ENCODE peak calls at places on chromosomes 1 and 21, in four cellular contexts. T is left ventricle myocardium inferior, B is GM10248, K is HS-27A. M is an unnamed sample.

GRCh38 chr1:58515794-58516401 is 30.6 kb downstream of the OMA1 start:
- DNase-seq in T (no peak), K (peak), B (peak), M (peak)

GRCh38 chr1:179187043-179187442 is 42.4 kb downstream of the ABL2 start:
- DNase-seq in T (no peak), B (no peak), K (no peak), M (no peak)

GRCh38 chr1:78370356-78370755 is 120.4 kb upstream of the PTGFR start:
- DNase-seq in B (no peak), K (no peak), T (no peak), M (peak)

GRCh38 chr1:226420860-226421259 is 13.0 kb upstream of the PARP1 start:
- DNase-seq in B (no peak), T (no peak), K (no peak), M (no peak)

GRCh38 chr1:3670823-3671251 is 18.5 kb downstream of the TP73 start:
- DNase-seq in B (no peak), K (no peak), T (peak), M (no peak)

GRCh38 chr1:30588311-30589073 is 134.9 kb downstream of the MATN1 start:
- DNase-seq in T (no peak), B (no peak), K (no peak), M (no peak)

GRCh38 chr1:116491985-116492811 is 78.6 kb downstream of the CD58 start:
- DNase-seq in B (no peak), T (no peak), K (no peak), M (no peak)

GRCh38 chr1:161835963-161836362 is 69.8 kb downstream of the ATF6 start:
- DNase-seq in T (no peak), B (no peak), K (no peak), M (no peak)

GRCh38 chr1:8821084-8821483 is 3.6 kb upstream of the RERE start:
- DNase-seq in K (no peak), B (no peak), T (no peak), M (no peak)

GRCh38 chr1:233543338-233544255 is 70.3 kb upstream of the KCNK1 start:
- DNase-seq in B (no peak), T (no peak), K (no peak), M (peak)

GRCh38 chr1:203722925-203723324 is 42.1 kb upstream of the LAX1 start:
- DNase-seq in B (no peak), T (no peak), K (no peak), M (no peak)

GRCh38 chr1:58764294-58764978 is 19.4 kb downstream of the JUN start:
- DNase-seq in T (no peak), B (no peak), K (no peak), M (peak)

GRCh38 chr1:57712846-57713245 is 289.0 kb upstream of the DAB1 start:
- DNase-seq in K (no peak), T (no peak), B (no peak), M (no peak)

GRCh38 chr1:111596499-111596898 is 23.1 kb upstream of the RAP1A start:
- DNase-seq in K (no peak), T (no peak), B (no peak), M (no peak)

GRCh38 chr1:11653616-11654570 is at the start of gene FBXO2:
- DNase-seq in K (no peak), B (peak), T (peak), M (no peak)

GRCh38 chr1:242205622-242206489 is 207.0 kb upstream of the MAP1LC3C start:
- DNase-seq in B (no peak), T (no peak), K (no peak), M (no peak)

GRCh38 chr21:42768324-42769121 is 110.8 kb downstream of the WDR4 start:
- DNase-seq in T (no peak), K (no peak), B (no peak), M (no peak)

GRCh38 chr21:32702702-32703101 is 25.1 kb downstream of the SYNJ1 start:
- DNase-seq in B (no peak), K (no peak), T (no peak), M (peak)